ENCODE peak calls at places on chromosomes 7 and 10, in four cellular contexts. C is H1, R is GM12878, M is SK-N-SH. V is an unnamed sample.

GRCh38 chr7:518630-519428 is 817 bp downstream of the PDGFA start:
- DNase-seq in C (no peak), R (no peak), M (peak; percentile 85), V (no peak)

GRCh38 chr7:158470336-158470735 is 117.3 kb downstream of the PTPRN2 start:
- DNase-seq in C (no peak), R (no peak), M (no peak), V (no peak)

GRCh38 chr10:46308666-46309450 is 22.1 kb downstream of the ANTXRL start:
- DNase-seq in C (no peak), R (no peak), M (no peak), V (no peak)

GRCh38 chr7:12909483-12909882 is 222.1 kb downstream of the ARL4A start:
- DNase-seq in C (no peak), R (no peak), M (no peak), V (no peak)

GRCh38 chr10:96448021-96448457 is 65.7 kb downstream of the TLL2 start:
- DNase-seq in C (no peak), R (peak; percentile 21), M (no peak), V (peak; percentile 43)

GRCh38 chr10:69696073-69696731 is 66.2 kb downstream of the FAM241B start:
- DNase-seq in C (peak; percentile 23), R (no peak), M (no peak), V (no peak)

GRCh38 chr7:167087-167855 is 25.1 kb upstream of the FAM20C start:
- DNase-seq in C (no peak), R (no peak), M (no peak), V (no peak)

GRCh38 chr7:29332027-29332806 is 137.6 kb downstream of the CHN2 start:
- DNase-seq in C (no peak), R (no peak), M (no peak), V (no peak)

GRCh38 chr7:134946260-134946659 is 40.0 kb upstream of the AGBL3 start:
- DNase-seq in C (no peak), R (no peak), M (no peak), V (no peak)

GRCh38 chr7:85682819-85683218 is 496.0 kb upstream of the SEMA3D start:
- DNase-seq in C (no peak), R (no peak), M (no peak), V (no peak)

GRCh38 chr7:78224923-78225322 is 426.4 kb downstream of the PHTF2 start:
- DNase-seq in C (no peak), R (no peak), M (no peak), V (no peak)

GRCh38 chr7:93307131-93307660 is 75.0 kb downstream of the VPS50 start:
- DNase-seq in C (no peak), R (no peak), M (no peak), V (no peak)

GRCh38 chr7:40761757-40762342 is 627.0 kb downstream of the SUGCT start:
- DNase-seq in C (no peak), R (no peak), M (no peak), V (no peak)

GRCh38 chr7:15783971-15784693 is 97.6 kb upstream of the MEOX2 start:
- DNase-seq in C (no peak), R (no peak), M (no peak), V (no peak)

GRCh38 chr7:47600199-47601118 is 18.5 kb upstream of the TNS3 start:
- DNase-seq in C (no peak), R (no peak), M (no peak), V (no peak)

GRCh38 chr7:83782628-83783027 is 133.7 kb upstream of the SEMA3E start:
- DNase-seq in C (no peak), R (no peak), M (no peak), V (no peak)

GRCh38 chr7:12987238-12987637 is 299.8 kb downstream of the ARL4A start:
- DNase-seq in C (no peak), R (no peak), M (no peak), V (no peak)

DNA sequence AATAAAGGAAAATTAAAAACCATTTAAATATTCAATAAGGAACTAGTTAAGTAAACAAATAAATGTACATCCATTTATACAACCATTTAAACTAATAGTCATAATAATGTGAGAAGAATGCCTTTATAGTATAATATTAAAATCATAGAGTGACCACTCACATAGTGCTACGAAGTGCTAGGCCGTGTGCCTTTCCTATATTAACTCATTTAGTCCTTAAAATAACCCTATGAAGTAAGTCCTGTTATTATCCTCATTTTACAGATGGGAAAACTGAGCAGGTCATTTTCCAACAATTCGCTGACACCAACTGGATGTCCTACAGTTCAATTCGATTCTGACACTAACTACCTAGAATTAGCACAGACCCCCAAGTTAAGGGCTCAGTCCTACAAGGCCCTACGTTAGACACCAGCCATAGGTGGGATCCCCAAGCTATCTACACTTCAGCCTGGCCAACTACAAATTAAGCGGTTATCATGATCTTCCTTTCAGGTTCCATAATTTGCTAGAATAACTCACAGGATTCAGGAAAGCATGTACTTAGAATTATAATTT is 4.1 kb downstream of the STRIP2 start:
- DNase-seq in C (no peak), R (no peak), M (no peak), V (no peak)
- TF ChIP-seq POLR2AphosphoS5 in C (no peak), R (no peak), M (no peak), V (no peak)

DNA sequence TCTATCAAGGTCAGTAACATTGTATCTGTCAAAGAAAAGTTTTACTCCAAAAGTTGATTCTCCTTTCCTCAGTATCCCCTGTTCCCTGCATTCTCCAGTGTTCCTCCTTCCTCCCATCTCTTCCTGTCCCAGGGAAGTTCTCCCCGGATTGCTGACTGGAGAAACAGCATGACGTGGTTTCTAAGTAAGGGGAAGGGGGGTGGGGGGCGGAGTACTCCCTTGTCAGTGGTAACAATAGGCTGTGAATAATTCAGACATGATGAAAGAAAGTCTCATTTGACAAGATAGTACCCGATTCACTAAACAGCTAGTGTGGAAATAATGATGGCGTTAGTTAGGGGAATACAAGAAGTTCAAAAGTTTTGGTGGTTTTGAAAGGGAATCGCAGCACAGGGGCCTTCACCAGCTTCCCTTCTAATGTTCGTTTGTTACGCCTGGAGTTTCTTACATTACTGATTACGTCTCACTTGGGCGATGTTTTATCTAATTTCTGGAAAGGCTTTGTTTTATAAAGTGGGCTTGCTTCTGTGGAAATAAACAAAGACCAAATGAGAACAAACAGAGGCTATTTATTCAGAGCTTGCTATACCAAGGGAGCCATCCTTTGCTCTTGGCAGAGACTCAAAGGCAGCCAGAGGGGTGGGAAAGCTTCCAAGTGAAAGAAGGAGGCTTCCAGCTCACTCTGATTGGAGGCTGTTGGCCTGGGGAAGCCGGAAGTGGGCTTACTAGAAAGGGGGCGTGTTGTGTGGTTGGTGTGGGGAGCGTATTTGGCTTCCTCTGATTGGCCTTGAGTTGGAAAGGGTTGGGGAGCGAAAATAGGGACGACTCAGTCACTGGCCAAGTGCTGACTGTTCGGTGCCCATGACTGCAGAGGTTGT is 453.7 kb downstream of the SDK1 start:
- DNase-seq in C (peak; percentile 3), R (no peak), M (peak; percentile 26), V (no peak)
- TF ChIP-seq TAF1 in C (no peak), R (no peak), M (no peak), V (no peak)

GRCh38 chr10:132335189-132336063 is 3.4 kb downstream of the LRRC27 start:
- DNase-seq in C (no peak), R (peak; percentile 65), M (no peak), V (no peak)

GRCh38 chr10:132336064-132336746 is 4.2 kb downstream of the LRRC27 start:
- DNase-seq in C (no peak), R (no peak), M (no peak), V (no peak)

GRCh38 chr10:132337019-132337418 is 5.0 kb downstream of the LRRC27 start:
- DNase-seq in C (no peak), R (no peak), M (no peak), V (no peak)

GRCh38 chr10:132333386-132333785 is 1.4 kb downstream of the LRRC27 start:
- DNase-seq in C (no peak), R (no peak), M (no peak), V (no peak)

DNA sequence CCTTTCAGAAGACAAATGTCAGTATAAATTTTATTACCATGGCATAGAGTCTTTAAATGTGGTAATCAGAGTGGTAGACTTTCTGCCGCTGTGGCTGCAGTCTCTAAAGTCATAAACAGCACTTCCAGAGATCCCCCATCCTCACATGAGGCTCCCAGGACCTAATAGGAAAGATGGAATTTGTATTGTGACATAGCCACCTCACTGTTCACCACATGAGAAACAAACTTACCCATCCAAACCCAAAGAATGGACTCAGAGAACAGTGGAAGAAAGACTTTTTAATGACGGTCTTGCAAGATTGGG is 2.8 kb downstream of the LRRC27 start:
- DNase-seq in C (no peak), R (no peak), M (no peak), V (no peak)
- TF ChIP-seq POLR2AphosphoS5 in C (no peak), R (no peak), M (no peak), V (no peak)

DNA sequence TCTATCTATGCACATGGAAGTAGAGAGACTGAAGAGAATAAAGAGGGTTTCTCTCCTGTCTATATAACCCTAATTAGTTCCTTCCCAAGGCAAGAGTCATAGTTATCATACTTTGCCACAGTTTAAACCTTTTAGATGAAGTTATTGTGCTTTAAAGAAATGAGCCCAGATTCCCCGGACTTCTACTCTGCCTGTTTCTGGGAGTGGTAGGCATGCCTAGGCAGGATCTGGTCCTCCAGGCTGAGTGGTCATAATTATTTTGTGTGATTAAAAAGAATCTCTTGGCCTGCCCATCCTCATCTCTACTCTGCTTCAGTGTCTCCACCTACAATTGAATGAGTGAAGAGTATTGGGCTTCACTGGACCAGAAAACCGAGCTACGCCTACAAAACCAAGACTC is 179.2 kb downstream of the IMMP2L start:
- DNase-seq in C (no peak), R (no peak), M (no peak), V (no peak)
- TF ChIP-seq TAF1 in C (no peak), R (no peak), M (no peak), V (no peak)

GRCh38 chr10:94046152-94046551 is 52.4 kb downstream of the PLCE1 start:
- DNase-seq in C (no peak), R (no peak), M (no peak), V (no peak)

GRCh38 chr10:94047302-94047701 is 53.6 kb downstream of the PLCE1 start:
- DNase-seq in C (no peak), R (no peak), M (no peak), V (no peak)

GRCh38 chr10:94043431-94043990 is 49.8 kb downstream of the PLCE1 start:
- DNase-seq in C (no peak), R (no peak), M (no peak), V (no peak)

GRCh38 chr10:94042001-94042813 is 48.5 kb downstream of the PLCE1 start:
- DNase-seq in C (no peak), R (peak; percentile 7), M (no peak), V (no peak)

GRCh38 chr10:94042814-94043175 is 49.1 kb downstream of the PLCE1 start:
- DNase-seq in C (no peak), R (no peak), M (no peak), V (no peak)
- TF ChIP-seq POLR2AphosphoS5 in C (no peak), R (no peak), M (no peak), V (no peak)

GRCh38 chr7:115116773-115117715 is 195.2 kb downstream of the MDFIC start:
- DNase-seq in C (no peak), R (no peak), M (no peak), V (no peak)
- TF ChIP-seq TAF1 in C (no peak), R (no peak), M (no peak), V (no peak)

DNA sequence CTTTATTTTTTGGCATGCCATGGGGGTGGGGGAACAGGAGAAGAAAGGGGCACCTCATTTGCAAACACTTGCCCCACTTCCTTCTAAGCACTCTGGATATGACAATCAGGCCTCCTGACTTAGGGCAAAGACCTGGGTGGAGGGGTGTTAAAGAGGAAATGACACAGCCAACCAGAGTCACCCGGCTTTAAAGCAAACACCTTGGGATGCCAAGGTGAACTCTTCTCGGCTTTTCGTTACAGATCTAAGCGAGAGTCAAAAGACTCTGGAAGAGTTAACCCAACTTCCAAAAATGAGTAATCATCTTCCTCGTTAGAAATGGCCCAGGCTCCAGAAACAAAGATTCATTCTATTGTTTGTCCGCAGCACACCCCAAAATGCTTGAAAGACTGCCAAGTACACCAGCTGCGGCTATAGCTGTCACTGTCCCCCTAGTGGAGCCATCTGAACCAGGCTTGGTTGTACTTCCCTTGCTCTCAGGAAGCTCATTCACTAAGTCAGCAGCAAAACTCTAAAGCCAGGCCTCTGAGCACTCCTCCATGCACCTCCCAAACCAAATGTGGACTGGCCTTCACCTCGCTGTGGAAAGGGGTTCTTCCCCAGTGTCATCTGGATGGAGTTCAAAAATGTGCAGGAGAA is 24.8 kb downstream of the FAM53B start:
- DNase-seq in C (no peak), R (peak; percentile 87), M (no peak), V (no peak)
- TF ChIP-seq POLR2AphosphoS5 in C (no peak), R (peak; percentile 33), M (no peak), V (peak; percentile 13)